ENCODE peak calls at places on chromosomes 12 and 14, in ten cellular contexts. M, G, Y, R, K, X, U, F, I and D are unnamed samples.

GRCh38 chr14:38138581-38139138 is 69.0 kb upstream of the SSTR1 start:
- DNase-seq in U (peak), X (no peak), G (no peak), K (no peak), F (no peak), R (no peak), M (no peak), I (no peak), Y (no peak), D (no peak)

GRCh38 chr14:54348923-54349615 is 47.7 kb upstream of the CDKN3 start:
- DNase-seq in F (peak), Y (peak), U (no peak), I (no peak), M (no peak), G (no peak), X (no peak), K (no peak), R (no peak), D (peak)

GRCh38 chr14:103527408-103528157 is 1.4 kb upstream of the TRMT61A start:
- DNase-seq in U (no peak), R (no peak), Y (no peak), F (no peak), G (no peak), K (no peak), X (no peak), M (no peak), I (no peak), D (no peak)

GRCh38 chr12:120162763-120163162 is 31.8 kb downstream of the GCN1 start:
- DNase-seq in F (no peak), Y (no peak), U (no peak), G (no peak), I (no peak), R (no peak), X (no peak), K (no peak), M (no peak), D (no peak)

GRCh38 chr12:95151406-95151805 is 65.9 kb downstream of the FGD6 start:
- DNase-seq in I (no peak), Y (no peak), R (no peak), U (no peak), K (no peak), M (no peak), G (no peak), F (no peak), X (no peak), D (no peak)

GRCh38 chr12:119157528-119157927 is 21.2 kb upstream of the HSPB8 start:
- DNase-seq in F (no peak), X (peak), U (no peak), Y (no peak), R (no peak), M (no peak), I (no peak), G (peak), K (no peak), D (no peak)

GRCh38 chr12:92802906-92803305 is 100.1 kb downstream of the PLEKHG7 start:
- DNase-seq in K (no peak), I (no peak), X (no peak), M (no peak), U (no peak), R (no peak), G (no peak), F (no peak), Y (no peak), D (no peak)

GRCh38 chr12:94100254-94100653 is 48.1 kb upstream of the PLXNC1 start:
- DNase-seq in U (peak), F (no peak), Y (peak), R (no peak), K (no peak), M (no peak), G (peak), I (no peak), X (no peak), D (no peak)

GRCh38 chr14:62800577-62800976 is 244.7 kb downstream of the KCNH5 start:
- DNase-seq in G (no peak), M (no peak), F (no peak), U (no peak), R (no peak), K (no peak), Y (no peak), I (no peak), X (no peak), D (no peak)

GRCh38 chr14:100761481-100761880 is 34.8 kb downstream of the DLK1 start:
- DNase-seq in Y (peak), X (no peak), K (no peak), I (no peak), M (no peak), F (no peak), U (peak), G (no peak), R (no peak), D (no peak)

GRCh38 chr14:70108419-70108818 is 80.3 kb downstream of the SLC8A3 start:
- DNase-seq in R (no peak), Y (no peak), I (no peak), G (no peak), K (no peak), F (no peak), X (no peak), U (no peak), M (no peak), D (peak)

GRCh38 chr14:90294872-90295271 is 36.9 kb downstream of the NRDE2 start:
- DNase-seq in U (no peak), X (no peak), I (no peak), K (no peak), Y (no peak), M (no peak), R (no peak), G (no peak), F (no peak), D (no peak)

GRCh38 chr12:1515010-1515409 is 79.4 kb downstream of the FBXL14 start:
- DNase-seq in M (no peak), U (no peak), G (no peak), I (no peak), Y (no peak), X (no peak), R (no peak), F (no peak), K (no peak), D (no peak)

GRCh38 chr12:91109148-91109564 is 2.1 kb downstream of the LUM start:
- DNase-seq in R (peak), G (peak), I (peak), K (peak), X (peak), Y (peak), U (peak), F (peak), M (peak), D (no peak)

GRCh38 chr12:116045158-116045557 is 232.3 kb downstream of the MED13L start:
- DNase-seq in K (no peak), I (no peak), F (no peak), X (no peak), U (no peak), R (no peak), M (peak), Y (no peak), G (no peak), D (no peak)

GRCh38 chr12:106776897-106777296 is 2.4 kb downstream of the RIC8B start:
- DNase-seq in Y (no peak), M (no peak), F (no peak), G (no peak), I (no peak), U (no peak), X (no peak), R (no peak), K (no peak), D (no peak)

GRCh38 chr12:92538970-92539749 is 163.6 kb upstream of the PLEKHG7 start:
- DNase-seq in I (no peak), G (no peak), M (no peak), R (no peak), K (no peak), F (no peak), Y (peak), X (no peak), U (peak), D (no peak)

GRCh38 chr14:100192250-100192671 is 32.8 kb upstream of the DEGS2 start:
- DNase-seq in Y (no peak), F (peak), K (peak), R (peak), M (no peak), X (peak), I (no peak), U (no peak), G (no peak), D (peak)

GRCh38 chr12:3122841-3123678 is 45.9 kb downstream of the TSPAN9 start:
- DNase-seq in Y (peak), U (peak), G (peak), M (peak), K (peak), X (no peak), F (no peak), R (no peak), I (peak), D (no peak)

GRCh38 chr14:95163132-95163531 is 5.8 kb upstream of the DICER1 start:
- DNase-seq in F (no peak), U (no peak), I (no peak), G (no peak), Y (no peak), X (no peak), M (no peak), R (no peak), K (no peak), D (no peak)

GRCh38 chr12:203462-204260 is 10.3 kb downstream of the SLC6A12 start:
- DNase-seq in R (peak), X (no peak), Y (no peak), M (peak), G (no peak), K (no peak), I (peak), U (no peak), F (no peak), D (peak)
- TF ChIP-seq CTCF in R (peak), X (no peak), Y (no peak), M (peak), G (peak), K (no peak), I (no peak), U (no peak), F (no peak), D (peak)

GRCh38 chr12:28425531-28425930 is 235.3 kb downstream of the CCDC91 start:
- DNase-seq in F (no peak), I (no peak), R (no peak), M (no peak), K (no peak), Y (no peak), X (no peak), G (no peak), U (no peak), D (no peak)
- TF ChIP-seq CTCF in F (no peak), I (no peak), R (no peak), M (no peak), K (no peak), Y (no peak), X (no peak), G (no peak), U (no peak), D (no peak)

DNA sequence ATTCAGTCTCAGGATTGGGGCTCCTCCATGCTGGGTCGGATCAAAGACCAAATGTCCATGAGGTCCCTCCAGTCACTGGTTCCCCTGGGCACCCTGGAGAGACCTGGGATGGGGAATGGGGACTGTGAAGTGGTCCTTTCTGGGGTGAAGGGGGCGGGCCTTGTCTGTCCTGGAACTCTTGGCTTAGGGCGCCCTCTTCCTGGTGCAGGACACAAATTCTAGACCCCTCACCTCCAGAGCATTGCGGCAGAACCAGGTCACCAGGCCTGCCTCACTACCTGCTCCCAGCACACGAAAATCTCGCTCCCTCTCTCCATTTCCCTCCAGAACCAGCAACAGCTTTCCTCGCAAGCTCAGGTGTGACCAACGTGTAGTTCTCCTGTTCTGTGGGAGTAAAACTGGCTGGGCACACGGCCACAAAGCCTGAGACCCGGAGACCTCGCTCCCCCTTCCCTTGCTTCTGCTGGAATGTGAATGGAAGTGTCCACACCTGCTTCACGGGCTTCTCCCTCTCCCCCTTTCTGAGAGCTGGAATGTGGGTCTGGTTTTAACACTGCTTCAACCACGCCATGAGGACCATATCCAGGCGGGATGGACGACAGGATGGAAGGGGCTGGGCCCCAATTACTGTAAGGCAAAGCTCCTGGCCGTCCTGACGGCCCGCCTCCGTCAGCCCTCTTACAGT is 112.7 kb downstream of the SCARB1 start:
- DNase-seq in X (no peak), F (no peak), U (no peak), K (no peak), G (no peak), I (peak), M (peak), R (no peak), Y (no peak), D (no peak)
- TF ChIP-seq CTCF in X (peak), F (no peak), U (no peak), K (no peak), G (no peak), I (no peak), M (peak), R (peak), Y (peak), D (no peak)

GRCh38 chr12:132507656-132508055 is 17.7 kb downstream of the FBRSL1 start:
- DNase-seq in R (no peak), X (no peak), F (no peak), M (no peak), K (no peak), U (no peak), G (no peak), Y (no peak), I (no peak), D (no peak)
- TF ChIP-seq CTCF in R (peak), X (no peak), F (no peak), M (peak), K (no peak), U (no peak), G (no peak), Y (no peak), I (no peak), D (no peak)

DNA sequence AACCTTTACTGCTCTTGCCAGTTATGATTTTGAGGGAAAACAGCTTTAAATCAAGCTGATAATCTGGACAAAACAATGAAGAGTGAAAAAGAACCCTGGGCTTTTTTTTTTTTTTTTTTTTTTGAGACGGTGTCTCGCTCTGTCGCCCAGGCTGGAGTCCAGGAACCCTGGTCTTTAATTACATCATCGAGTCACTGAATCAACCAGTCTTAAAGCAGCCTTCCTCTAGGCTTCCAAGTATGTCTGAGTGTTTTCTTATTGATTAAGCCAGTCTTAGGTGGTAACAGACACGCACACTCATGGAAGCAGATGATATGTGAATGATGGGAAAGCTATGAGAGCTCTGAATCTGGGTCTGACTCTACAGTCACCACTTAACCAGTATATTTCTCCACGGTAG is 5.9 kb upstream of the VCPKMT start:
- DNase-seq in G (no peak), U (no peak), Y (no peak), F (no peak), M (no peak), X (no peak), K (no peak), R (no peak), I (no peak), D (no peak)
- TF ChIP-seq CTCF in G (no peak), U (no peak), Y (no peak), F (no peak), M (no peak), X (no peak), K (no peak), R (no peak), I (no peak), D (no peak)

DNA sequence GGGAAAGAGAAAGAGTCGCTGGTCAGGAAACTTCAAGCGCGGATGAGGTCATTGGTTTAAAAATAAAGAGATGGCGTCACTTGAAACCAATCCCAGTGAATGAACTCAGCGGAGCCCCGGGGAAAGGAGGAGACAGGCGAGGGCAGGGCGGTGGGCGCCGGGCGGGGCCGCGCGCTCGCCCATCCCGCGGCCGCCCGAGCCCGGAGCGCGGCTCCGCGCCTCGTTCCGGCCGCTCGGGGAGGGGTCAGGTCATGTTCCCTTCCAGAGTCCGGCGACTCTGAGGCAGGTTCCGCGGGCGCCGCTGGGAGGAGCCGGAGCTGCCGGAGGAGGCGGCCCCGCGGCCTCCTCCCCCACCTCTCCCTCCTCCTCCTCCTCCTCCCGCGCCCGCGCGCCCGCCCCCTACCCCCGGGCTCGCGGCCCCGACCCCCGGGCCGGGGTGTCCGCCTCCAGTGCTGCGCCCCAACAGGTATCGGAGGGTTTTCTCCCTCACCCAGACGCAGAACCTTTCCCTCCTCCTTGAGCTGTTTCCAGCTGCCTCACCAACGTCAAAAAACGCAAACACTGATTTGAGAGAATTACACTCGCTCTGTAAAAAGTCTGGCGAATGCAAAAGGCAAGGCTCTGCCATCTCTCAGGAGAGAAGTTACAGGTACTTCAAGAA is at the start of gene DUSP16:
- DNase-seq in G (peak), U (peak), R (peak), X (peak), I (peak), K (peak), Y (peak), F (peak), M (peak), D (peak)
- TF ChIP-seq CTCF in G (no peak), U (no peak), R (peak), X (peak), I (no peak), K (no peak), Y (peak), F (no peak), M (no peak), D (no peak)

DNA sequence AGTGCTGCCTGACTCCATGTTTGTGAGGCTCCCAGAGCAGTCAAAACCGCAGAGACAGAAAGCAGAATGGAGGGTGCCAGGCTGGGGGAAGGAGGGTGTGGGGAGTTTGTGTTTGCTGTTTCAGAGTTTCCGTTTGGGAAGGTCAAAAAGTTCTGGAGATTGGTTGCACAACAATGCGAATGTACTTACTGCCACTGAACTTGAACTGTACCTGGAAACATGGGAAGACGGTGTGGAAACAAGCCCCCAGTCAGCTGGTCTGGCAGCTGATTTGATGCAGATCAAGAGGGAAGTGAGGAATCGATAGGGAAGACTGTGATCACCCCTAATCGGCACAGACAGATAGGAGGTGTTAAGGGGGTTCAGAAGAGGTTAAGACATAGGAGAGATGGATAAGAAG is 35.3 kb upstream of the INF2 start:
- DNase-seq in U (no peak), G (no peak), M (no peak), I (no peak), F (no peak), Y (no peak), X (no peak), R (no peak), K (no peak), D (no peak)
- TF ChIP-seq CTCF in U (no peak), G (no peak), M (no peak), I (no peak), F (no peak), Y (no peak), X (no peak), R (no peak), K (no peak), D (no peak)

DNA sequence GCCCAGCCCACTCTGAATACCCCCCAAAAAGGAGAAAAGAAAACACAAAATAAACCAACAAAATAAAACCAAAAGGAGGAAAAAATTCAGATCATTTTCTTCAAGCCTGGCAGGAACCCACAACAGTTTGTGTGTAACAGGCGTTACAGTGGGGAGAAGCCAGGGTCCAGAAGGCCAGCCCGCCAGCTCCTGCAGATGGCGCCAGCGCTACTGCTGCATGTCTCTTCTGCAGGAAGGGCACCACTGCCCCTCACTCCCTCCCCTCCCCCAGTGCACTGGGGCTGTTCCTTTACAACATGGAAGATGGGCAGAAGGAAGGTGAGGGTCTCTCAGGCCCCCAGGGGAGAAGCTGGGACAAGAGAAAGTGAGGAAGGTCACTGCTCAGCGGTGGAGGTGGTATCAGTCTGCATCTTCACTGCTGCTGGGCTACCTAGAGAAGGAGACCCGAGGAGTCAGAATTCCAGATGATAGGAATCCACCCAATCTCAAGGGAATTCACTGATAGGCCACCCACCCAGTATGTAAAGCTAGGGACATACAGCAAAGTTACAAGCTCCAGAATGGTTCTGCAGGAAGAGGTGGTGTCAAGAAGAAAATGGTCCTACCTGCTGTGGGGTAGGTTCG is 2.3 kb upstream of the NOP2 start:
- DNase-seq in I (peak), F (no peak), X (peak), Y (peak), G (no peak), M (peak), R (peak), K (no peak), U (peak), D (peak)
- TF ChIP-seq CTCF in I (no peak), F (no peak), X (peak), Y (peak), G (peak), M (peak), R (peak), K (no peak), U (peak), D (peak)

DNA sequence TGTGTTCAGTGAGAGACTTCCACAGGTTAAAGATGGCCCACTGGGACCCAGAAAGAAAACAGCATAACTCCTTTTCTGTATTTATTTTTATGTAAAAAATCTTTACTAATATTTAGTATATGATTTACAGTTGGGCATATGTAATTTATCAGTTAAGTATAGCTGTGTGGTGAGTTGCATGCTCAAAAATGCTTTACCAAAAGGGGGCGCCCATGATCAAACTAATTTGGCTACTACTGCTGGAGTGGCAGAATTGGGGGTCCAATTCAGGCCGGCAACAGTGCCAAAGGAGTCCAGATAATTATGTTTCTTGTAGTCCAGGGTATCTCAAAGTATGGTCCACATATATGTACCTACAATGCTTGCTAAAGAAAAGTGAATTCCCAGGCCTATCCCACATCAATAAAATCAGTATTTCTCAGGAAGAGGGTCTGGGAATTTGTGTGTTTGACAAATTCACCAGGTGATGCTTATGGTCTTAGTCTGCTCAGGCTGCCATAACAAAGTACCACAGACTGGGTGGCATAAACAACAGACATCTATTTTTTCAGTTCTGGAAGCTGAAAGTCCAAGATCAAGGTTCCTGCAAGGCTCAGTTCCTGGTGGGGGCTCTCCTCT is 152.0 kb downstream of the KTN1 start:
- DNase-seq in U (peak), X (no peak), G (no peak), I (peak), R (peak), M (peak), F (no peak), Y (peak), K (no peak), D (no peak)
- TF ChIP-seq CTCF in U (peak), X (peak), G (peak), I (peak), R (peak), M (peak), F (peak), Y (peak), K (peak), D (peak)